ENCODE peak calls at places on chromosomes 5 and 9, in six cellular contexts. One of them, this sample, is unnamed. For H3K36me3, the result is how much of the 10 kb centered on the place peaks cover.

GRCh38 chr9:72773570-72773969 is 179.3 kb downstream of the ALDH1A1 start:
- DNase-seq in GM06990: no peak
- DNase-seq in prostate gland: no peak
- DNase-seq in left ventricle myocardium inferior: no peak
- DNase-seq in GM23338: no peak
- DNase-seq in heart right ventricle: no peak
- DNase-seq in this sample: no peak

GRCh38 chr9:125931211-125931610 is 184.0 kb downstream of the PBX3 start:
- DNase-seq in heart right ventricle: no peak
- DNase-seq in left ventricle myocardium inferior: no peak
- DNase-seq in GM06990: no peak
- DNase-seq in prostate gland: no peak
- DNase-seq in GM23338: no peak
- DNase-seq in this sample: no peak

GRCh38 chr9:80004687-80005086 is 432.9 kb downstream of the TLE4 start:
- DNase-seq in prostate gland: no peak
- DNase-seq in GM06990: no peak
- DNase-seq in heart right ventricle: no peak
- DNase-seq in GM23338: no peak
- DNase-seq in left ventricle myocardium inferior: no peak
- DNase-seq in this sample: no peak

GRCh38 chr5:132272341-132273210 is 15.1 kb downstream of the PDLIM4 start:
- DNase-seq in prostate gland: peak
- DNase-seq in left ventricle myocardium inferior: peak
- DNase-seq in GM06990: no peak
- DNase-seq in heart right ventricle: no peak
- DNase-seq in GM23338: peak
- DNase-seq in this sample: peak

GRCh38 chr5:24633705-24634325 is 11.0 kb downstream of the CDH10 start:
- DNase-seq in prostate gland: no peak
- DNase-seq in GM06990: no peak
- DNase-seq in left ventricle myocardium inferior: no peak
- DNase-seq in heart right ventricle: no peak
- DNase-seq in GM23338: peak
- DNase-seq in this sample: no peak

GRCh38 chr5:124660229-124661093 is 86.0 kb downstream of the ZNF608 start:
- DNase-seq in GM06990: no peak
- DNase-seq in prostate gland: no peak
- DNase-seq in GM23338: peak
- DNase-seq in left ventricle myocardium inferior: no peak
- DNase-seq in heart right ventricle: no peak
- DNase-seq in this sample: no peak

GRCh38 chr5:96207420-96207819 is 225.6 kb downstream of the PCSK1 start:
- DNase-seq in left ventricle myocardium inferior: no peak
- DNase-seq in GM06990: no peak
- DNase-seq in prostate gland: no peak
- DNase-seq in heart right ventricle: no peak
- DNase-seq in GM23338: no peak
- DNase-seq in this sample: no peak

GRCh38 chr5:77425998-77426659 is 66.0 kb downstream of the WDR41 start:
- DNase-seq in GM06990: no peak
- DNase-seq in heart right ventricle: no peak
- DNase-seq in GM23338: no peak
- DNase-seq in left ventricle myocardium inferior: no peak
- DNase-seq in prostate gland: peak
- DNase-seq in this sample: no peak

GRCh38 chr5:135488727-135489465 is 36.7 kb upstream of the TIFAB start:
- DNase-seq in GM23338: peak
- DNase-seq in prostate gland: no peak
- DNase-seq in left ventricle myocardium inferior: no peak
- DNase-seq in heart right ventricle: no peak
- DNase-seq in GM06990: no peak
- DNase-seq in this sample: no peak

GRCh38 chr5:68884144-68884754 is 209.6 kb upstream of the SLC30A5 start:
- DNase-seq in prostate gland: no peak
- DNase-seq in GM23338: no peak
- DNase-seq in heart right ventricle: no peak
- DNase-seq in left ventricle myocardium inferior: no peak
- DNase-seq in GM06990: no peak
- DNase-seq in this sample: no peak

GRCh38 chr5:33439905-33440481 is 772 bp upstream of the TARS1 start:
- DNase-seq in heart right ventricle: no peak
- DNase-seq in prostate gland: no peak
- DNase-seq in left ventricle myocardium inferior: no peak
- DNase-seq in GM23338: no peak
- DNase-seq in GM06990: peak
- DNase-seq in this sample: no peak

GRCh38 chr5:78063495-78063894 is 231.0 kb downstream of the AP3B1 start:
- DNase-seq in heart right ventricle: no peak
- DNase-seq in prostate gland: no peak
- DNase-seq in GM06990: no peak
- DNase-seq in GM23338: no peak
- DNase-seq in left ventricle myocardium inferior: no peak
- DNase-seq in this sample: no peak

GRCh38 chr5:179268399-179268952 is 76.8 kb downstream of the ADAMTS2 start:
- DNase-seq in prostate gland: no peak
- DNase-seq in GM06990: no peak
- DNase-seq in left ventricle myocardium inferior: peak
- DNase-seq in heart right ventricle: no peak
- DNase-seq in GM23338: no peak
- DNase-seq in this sample: peak

GRCh38 chr5:181203842-181204560 is 995 bp downstream of the TRIM7 start:
- DNase-seq in left ventricle myocardium inferior: no peak
- DNase-seq in prostate gland: no peak
- DNase-seq in heart right ventricle: no peak
- DNase-seq in GM06990: no peak
- DNase-seq in GM23338: peak
- DNase-seq in this sample: no peak

GRCh38 chr5:139743001-139743771 is 52.4 kb upstream of the PSD2 start:
- DNase-seq in GM23338: no peak
- DNase-seq in left ventricle myocardium inferior: no peak
- DNase-seq in heart right ventricle: no peak
- DNase-seq in GM06990: no peak
- DNase-seq in prostate gland: no peak
- DNase-seq in this sample: no peak

GRCh38 chr9:136946893-136947891 is 2.1 kb downstream of the C8G start:
- DNase-seq in GM23338: no peak
- DNase-seq in GM06990: no peak
- DNase-seq in left ventricle myocardium inferior: no peak
- DNase-seq in prostate gland: no peak
- DNase-seq in heart right ventricle: no peak
- DNase-seq in this sample: peak

GRCh38 chr5:169960659-169961058 is 19.6 kb downstream of the INSYN2B start:
- DNase-seq in GM06990: no peak
- DNase-seq in prostate gland: no peak
- DNase-seq in GM23338: no peak
- DNase-seq in left ventricle myocardium inferior: no peak
- DNase-seq in heart right ventricle: no peak
- DNase-seq in this sample: no peak

GRCh38 chr9:12680341-12680740 is 12.8 kb upstream of the TYRP1 start:
- DNase-seq in heart right ventricle: no peak
- DNase-seq in prostate gland: no peak
- DNase-seq in GM23338: peak
- DNase-seq in GM06990: no peak
- DNase-seq in left ventricle myocardium inferior: no peak
- DNase-seq in this sample: no peak

GRCh38 chr9:27371382-27371781 is 74.4 kb upstream of the EQTN start:
- DNase-seq in heart right ventricle: no peak
- DNase-seq in GM06990: no peak
- DNase-seq in prostate gland: no peak
- DNase-seq in GM23338: no peak
- DNase-seq in left ventricle myocardium inferior: no peak
- DNase-seq in this sample: no peak

GRCh38 chr5:54186912-54187445 is 123.4 kb downstream of the ARL15 start:
- DNase-seq in prostate gland: no peak
- DNase-seq in heart right ventricle: peak
- DNase-seq in GM23338: peak
- DNase-seq in left ventricle myocardium inferior: peak
- DNase-seq in GM06990: no peak
- DNase-seq in this sample: no peak
- TF ChIP-seq CTCF in prostate gland: no peak
- TF ChIP-seq CTCF in heart right ventricle: no peak
- TF ChIP-seq CTCF in GM23338: no peak
- TF ChIP-seq CTCF in left ventricle myocardium inferior: no peak
- TF ChIP-seq CTCF in GM06990: no peak
- TF ChIP-seq CTCF in this sample: no peak

DNA sequence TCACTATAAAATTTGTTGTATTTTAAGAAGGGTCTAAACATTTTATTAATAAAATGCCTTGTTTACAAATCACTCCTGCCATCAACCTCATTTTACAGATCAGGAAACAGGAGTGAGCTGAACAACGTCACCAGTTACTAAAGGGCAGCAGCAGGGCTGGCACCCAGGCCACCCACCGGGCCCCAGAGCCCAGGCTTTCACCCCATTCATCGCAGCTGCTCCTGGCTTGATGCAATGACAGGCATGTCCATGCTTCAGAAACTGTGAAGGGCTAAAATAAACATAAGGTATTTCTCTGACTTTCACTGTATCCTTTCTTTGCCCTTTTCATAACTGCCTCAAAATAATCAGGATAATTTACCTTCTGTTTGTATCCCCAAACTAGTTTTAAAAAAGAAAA is 18.1 kb downstream of the MED27 start:
- DNase-seq in left ventricle myocardium inferior: no peak
- DNase-seq in heart right ventricle: no peak
- DNase-seq in GM06990: no peak
- DNase-seq in prostate gland: no peak
- DNase-seq in GM23338: no peak
- DNase-seq in this sample: no peak
- H3K36me3 ChIP-seq in left ventricle myocardium inferior: under half
- H3K36me3 ChIP-seq in heart right ventricle: under half
- H3K36me3 ChIP-seq in GM06990: under half
- H3K36me3 ChIP-seq in prostate gland: under half
- H3K36me3 ChIP-seq in GM23338: under half
- H3K36me3 ChIP-seq in this sample: half or more

GRCh38 chr5:537621-538071 is 13.4 kb upstream of the SLC9A3 start:
- DNase-seq in prostate gland: no peak
- DNase-seq in left ventricle myocardium inferior: no peak
- DNase-seq in GM23338: no peak
- DNase-seq in GM06990: no peak
- DNase-seq in heart right ventricle: no peak
- DNase-seq in this sample: peak

GRCh38 chr5:538271-538771 is 14.1 kb upstream of the SLC9A3 start:
- DNase-seq in prostate gland: no peak
- DNase-seq in GM23338: no peak
- DNase-seq in GM06990: no peak
- DNase-seq in heart right ventricle: no peak
- DNase-seq in left ventricle myocardium inferior: no peak
- DNase-seq in this sample: peak

GRCh38 chr5:535781-536698 is 11.8 kb upstream of the SLC9A3 start:
- DNase-seq in GM06990: no peak
- DNase-seq in left ventricle myocardium inferior: no peak
- DNase-seq in heart right ventricle: no peak
- DNase-seq in GM23338: no peak
- DNase-seq in prostate gland: no peak
- DNase-seq in this sample: peak

GRCh38 chr5:538801-539468 is 14.7 kb upstream of the SLC9A3 start:
- DNase-seq in GM06990: no peak
- DNase-seq in heart right ventricle: no peak
- DNase-seq in left ventricle myocardium inferior: peak
- DNase-seq in prostate gland: no peak
- DNase-seq in GM23338: no peak
- DNase-seq in this sample: peak

DNA sequence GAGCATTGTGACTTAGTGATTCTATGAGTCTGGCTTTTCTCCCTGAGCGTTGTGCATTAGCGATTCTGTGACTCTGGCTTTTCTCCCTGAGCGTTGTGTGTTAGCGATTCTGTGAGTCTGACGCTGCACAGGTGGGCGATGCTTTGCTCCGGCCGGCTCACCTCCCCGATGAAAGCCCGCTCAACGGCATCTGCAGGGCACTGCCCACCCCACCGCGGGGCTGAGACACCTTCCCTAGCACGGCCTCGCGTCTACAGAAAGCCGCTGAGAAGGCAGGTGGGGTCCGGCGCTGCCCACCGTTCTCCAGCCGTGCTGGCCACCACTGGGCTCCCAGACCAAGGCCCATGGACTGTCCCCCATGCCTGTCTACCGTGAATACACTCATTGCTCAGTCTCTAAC is 12.8 kb upstream of the SLC9A3 start:
- DNase-seq in prostate gland: no peak
- DNase-seq in heart right ventricle: no peak
- DNase-seq in GM06990: no peak
- DNase-seq in GM23338: no peak
- DNase-seq in left ventricle myocardium inferior: no peak
- DNase-seq in this sample: peak
- TF ChIP-seq CTCF in prostate gland: no peak
- TF ChIP-seq CTCF in heart right ventricle: no peak
- TF ChIP-seq CTCF in GM06990: no peak
- TF ChIP-seq CTCF in GM23338: no peak
- TF ChIP-seq CTCF in left ventricle myocardium inferior: no peak
- TF ChIP-seq CTCF in this sample: no peak

GRCh38 chr5:56934325-56934724 is 17.6 kb downstream of the MIER3 start:
- DNase-seq in GM06990: no peak
- DNase-seq in left ventricle myocardium inferior: no peak
- DNase-seq in heart right ventricle: no peak
- DNase-seq in GM23338: no peak
- DNase-seq in prostate gland: no peak
- DNase-seq in this sample: no peak
- H3K36me3 ChIP-seq in GM06990: under half
- H3K36me3 ChIP-seq in left ventricle myocardium inferior: half or more
- H3K36me3 ChIP-seq in heart right ventricle: under half
- H3K36me3 ChIP-seq in GM23338: half or more
- H3K36me3 ChIP-seq in prostate gland: under half
- H3K36me3 ChIP-seq in this sample: half or more

GRCh38 chr5:57303985-57304384 is 130.1 kb downstream of the GPBP1 start:
- DNase-seq in GM23338: peak
- DNase-seq in GM06990: no peak
- DNase-seq in prostate gland: no peak
- DNase-seq in heart right ventricle: no peak
- DNase-seq in left ventricle myocardium inferior: no peak
- DNase-seq in this sample: no peak

GRCh38 chr5:57302643-57303042 is 128.8 kb downstream of the GPBP1 start:
- DNase-seq in GM23338: no peak
- DNase-seq in GM06990: no peak
- DNase-seq in prostate gland: no peak
- DNase-seq in heart right ventricle: no peak
- DNase-seq in left ventricle myocardium inferior: no peak
- DNase-seq in this sample: no peak

GRCh38 chr5:57304931-57305330 is 131.1 kb downstream of the GPBP1 start:
- DNase-seq in left ventricle myocardium inferior: no peak
- DNase-seq in GM23338: no peak
- DNase-seq in GM06990: no peak
- DNase-seq in heart right ventricle: no peak
- DNase-seq in prostate gland: no peak
- DNase-seq in this sample: no peak

GRCh38 chr5:57299945-57300344 is 126.1 kb downstream of the GPBP1 start:
- DNase-seq in prostate gland: no peak
- DNase-seq in GM06990: no peak
- DNase-seq in left ventricle myocardium inferior: no peak
- DNase-seq in GM23338: no peak
- DNase-seq in heart right ventricle: no peak
- DNase-seq in this sample: no peak

DNA sequence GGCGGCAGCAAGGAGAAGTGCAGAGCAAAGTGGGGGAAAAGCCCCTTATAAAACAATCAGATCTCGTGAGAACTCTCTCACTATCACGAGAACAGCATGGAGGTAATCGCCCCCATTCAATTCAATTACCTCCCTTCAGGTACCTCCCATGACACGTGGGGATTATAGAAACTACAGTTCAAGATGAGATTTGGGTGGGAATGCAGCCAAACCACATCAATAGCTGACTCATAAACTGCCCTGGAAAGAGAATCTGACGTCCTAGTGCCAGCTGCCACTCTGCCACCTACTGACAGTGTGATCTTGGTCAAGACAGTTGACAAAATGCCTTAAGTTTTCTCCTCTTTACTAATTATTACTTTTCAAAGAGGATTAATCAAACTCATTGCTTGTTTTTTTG is 128.3 kb downstream of the GPBP1 start:
- DNase-seq in GM06990: no peak
- DNase-seq in prostate gland: no peak
- DNase-seq in left ventricle myocardium inferior: no peak
- DNase-seq in heart right ventricle: no peak
- DNase-seq in GM23338: no peak
- DNase-seq in this sample: no peak
- TF ChIP-seq CTCF in GM06990: no peak
- TF ChIP-seq CTCF in prostate gland: no peak
- TF ChIP-seq CTCF in left ventricle myocardium inferior: no peak
- TF ChIP-seq CTCF in heart right ventricle: no peak
- TF ChIP-seq CTCF in GM23338: peak
- TF ChIP-seq CTCF in this sample: no peak

This sample was measured in spleen.